ENCODE peak calls at places on chromosomes 3 and 15, in four cellular contexts. D is IMR-90, C is mesendoderm, S is H1. Q is an unnamed sample.

GRCh38 chr3:132071043-132071442 is 36.2 kb upstream of the CPNE4 start:
- DNase-seq in S (no peak), C (no peak), D (no peak), Q (no peak)

GRCh38 chr15:51589881-51590570 is 32.5 kb downstream of the DMXL2 start:
- DNase-seq in D (no peak), C (no peak), S (no peak), Q (no peak)

GRCh38 chr3:139111392-139112229 is 66.9 kb upstream of the PRR23C start:
- DNase-seq in S (peak; percentile 10), C (peak; percentile 62), D (peak; percentile 55), Q (peak; percentile 73)

GRCh38 chr3:32147509-32147908 is 41.1 kb downstream of the GPD1L start:
- DNase-seq in S (no peak), C (no peak), D (peak; percentile 18), Q (no peak)

GRCh38 chr3:103960819-103961218 is 1405.9 kb upstream of the ALCAM start:
- DNase-seq in C (no peak), D (no peak), S (no peak), Q (no peak)

GRCh38 chr3:23810342-23811116 is 4.8 kb downstream of the UBE2E1 start:
- DNase-seq in D (no peak), S (peak; percentile 59), C (peak; percentile 95), Q (peak; percentile 79)

GRCh38 chr3:179954226-179954870 is 82.4 kb downstream of the PEX5L start:
- DNase-seq in S (no peak), C (no peak), D (no peak), Q (no peak)

GRCh38 chr3:101340591-101340990 is 20.2 kb upstream of the IMPG2 start:
- DNase-seq in C (no peak), S (no peak), D (peak; percentile 2), Q (no peak)

GRCh38 chr3:11459147-11459837 is 184.4 kb downstream of the VGLL4 start:
- DNase-seq in S (no peak), D (peak; percentile 70), C (no peak), Q (no peak)

GRCh38 chr3:100144255-100144866 is 30.1 kb upstream of the FILIP1L start:
- DNase-seq in C (no peak), S (no peak), D (no peak), Q (no peak)

GRCh38 chr15:99423186-99424130 is 142.3 kb upstream of the MEF2A start:
- DNase-seq in C (no peak), S (no peak), D (no peak), Q (no peak)

DNA sequence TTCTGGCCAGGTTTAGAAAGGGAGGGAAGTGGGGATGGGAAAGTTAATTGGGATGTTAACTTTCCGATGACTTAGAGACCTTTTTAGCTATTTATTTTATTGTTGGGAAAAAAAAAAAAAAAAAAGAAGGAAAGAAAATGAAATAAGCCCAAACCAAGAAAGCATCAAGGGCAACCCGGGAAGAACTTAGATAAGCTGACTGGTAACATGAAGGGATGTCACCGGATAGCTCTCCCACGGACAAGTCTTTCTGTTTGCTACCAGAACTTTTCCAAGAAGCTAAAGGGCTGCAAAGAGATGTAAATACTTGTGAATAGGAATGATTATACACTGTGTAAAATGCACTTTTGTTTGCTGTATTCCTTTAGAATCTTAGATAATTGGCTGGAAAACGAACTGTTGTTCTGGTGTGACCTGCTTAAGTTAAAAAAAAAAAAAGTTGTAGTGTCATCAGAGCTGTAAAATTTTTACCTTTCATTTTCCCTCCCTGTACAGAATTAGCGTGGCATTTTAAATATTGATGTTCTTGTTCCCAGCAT is 2.8 kb downstream of the FOXB1 start:
- DNase-seq in S (no peak), C (no peak), D (no peak), Q (no peak)
- H3K4me2 ChIP-seq in S (peak overlapping the region; percentile 98), C (peak overlapping the region; percentile 53), D (peak overlapping the region; percentile 83), Q (peak overlapping the region; percentile 99)

GRCh38 chr3:853489-853888 is 239.3 kb upstream of the CNTN6 start:
- DNase-seq in D (no peak), C (no peak), S (no peak), Q (no peak)

GRCh38 chr3:861721-862120 is 231.1 kb upstream of the CNTN6 start:
- DNase-seq in S (no peak), D (no peak), C (no peak), Q (no peak)

DNA sequence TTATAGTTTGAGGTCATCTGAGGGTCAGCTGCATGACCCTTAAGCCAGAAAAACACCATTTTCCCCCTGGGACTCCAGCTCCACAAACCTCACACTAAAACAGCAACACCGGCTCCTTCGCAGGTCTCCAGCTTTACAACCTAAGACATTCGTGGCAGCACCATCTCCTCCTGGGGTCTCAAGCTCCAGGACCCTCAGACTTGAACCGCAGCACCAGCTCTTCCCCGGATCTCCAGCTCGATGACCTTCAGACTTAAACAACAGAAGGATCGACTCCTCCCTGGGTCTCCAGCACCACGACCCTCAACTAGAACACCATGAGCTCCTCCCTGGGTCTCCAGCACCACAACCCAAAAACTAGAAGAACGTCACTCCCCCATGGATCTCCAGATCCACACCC is 233.7 kb upstream of the CNTN6 start:
- DNase-seq in D (no peak), C (no peak), S (no peak), Q (no peak)
- H4K5ac ChIP-seq in D (no peak overlapping the region), C (no peak overlapping the region), S (no peak overlapping the region), Q (no peak overlapping the region)

GRCh38 chr15:29708519-29708918 is 113.7 kb downstream of the TJP1 start:
- DNase-seq in C (no peak), D (no peak), S (no peak), Q (no peak)
- H3K4me2 ChIP-seq in C (no peak overlapping the region), D (no peak overlapping the region), S (no peak overlapping the region), Q (no peak overlapping the region)

GRCh38 chr3:8996681-8997121 is 33.4 kb upstream of the RAD18 start:
- DNase-seq in D (peak; percentile 39), S (no peak), C (peak; percentile 54), Q (peak; percentile 59)

GRCh38 chr3:8994226-8994625 is 31.0 kb upstream of the RAD18 start:
- DNase-seq in S (no peak), D (no peak), C (no peak), Q (no peak)

GRCh38 chr3:8997151-8997550 is 33.9 kb upstream of the RAD18 start:
- DNase-seq in C (no peak), D (no peak), S (no peak), Q (no peak)

GRCh38 chr3:8996216-8996615 is 32.9 kb upstream of the RAD18 start:
- DNase-seq in C (no peak), D (no peak), S (no peak), Q (no peak)

GRCh38 chr3:9000041-9000440 is 36.8 kb upstream of the RAD18 start:
- DNase-seq in D (no peak), C (no peak), S (no peak), Q (no peak)
- H4K5ac ChIP-seq in D (no peak overlapping the region), C (no peak overlapping the region), S (no peak overlapping the region), Q (no peak overlapping the region)

GRCh38 chr3:182036382-182036781 is 324.7 kb downstream of the SOX2 start:
- DNase-seq in S (no peak), D (no peak), C (no peak), Q (no peak)
- H3K4me2 ChIP-seq in S (no peak overlapping the region), D (no peak overlapping the region), C (no peak overlapping the region), Q (no peak overlapping the region)

GRCh38 chr3:68817243-68817642 is 115.1 kb downstream of the TAFA4 start:
- DNase-seq in C (no peak), D (no peak), S (no peak), Q (no peak)
- H4K5ac ChIP-seq in C (no peak overlapping the region), D (no peak overlapping the region), S (no peak overlapping the region), Q (no peak overlapping the region)

DNA sequence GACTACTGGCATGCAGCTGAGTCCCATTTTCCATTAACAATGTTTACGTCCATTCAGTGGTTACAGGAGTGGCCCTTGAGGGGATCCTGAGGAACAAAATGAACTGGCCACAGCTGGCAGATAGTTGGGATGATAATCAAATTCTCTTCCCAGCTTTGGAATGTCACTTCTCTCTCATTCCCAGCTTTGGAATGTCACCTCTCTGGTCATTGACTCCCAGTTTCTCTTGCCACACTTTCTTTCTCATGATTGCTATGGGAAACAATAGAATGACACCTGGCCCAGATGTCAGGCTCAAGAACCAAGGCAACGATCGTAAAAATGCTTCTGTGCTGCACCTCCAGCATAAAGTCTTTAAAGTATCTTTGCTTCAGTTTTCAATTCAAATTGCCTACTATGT is 34.0 kb downstream of the ATP13A4 start:
- DNase-seq in S (no peak), D (no peak), C (peak; percentile 69), Q (no peak)
- H3K4me2 ChIP-seq in S (no peak overlapping the region), D (no peak overlapping the region), C (no peak overlapping the region), Q (no peak overlapping the region)

GRCh38 chr3:137998643-137999042 is 11.3 kb upstream of the CLDN18 start:
- DNase-seq in D (no peak), C (no peak), S (no peak), Q (no peak)
- H4K5ac ChIP-seq in D (no peak overlapping the region), C (no peak overlapping the region), S (no peak overlapping the region), Q (no peak overlapping the region)

DNA sequence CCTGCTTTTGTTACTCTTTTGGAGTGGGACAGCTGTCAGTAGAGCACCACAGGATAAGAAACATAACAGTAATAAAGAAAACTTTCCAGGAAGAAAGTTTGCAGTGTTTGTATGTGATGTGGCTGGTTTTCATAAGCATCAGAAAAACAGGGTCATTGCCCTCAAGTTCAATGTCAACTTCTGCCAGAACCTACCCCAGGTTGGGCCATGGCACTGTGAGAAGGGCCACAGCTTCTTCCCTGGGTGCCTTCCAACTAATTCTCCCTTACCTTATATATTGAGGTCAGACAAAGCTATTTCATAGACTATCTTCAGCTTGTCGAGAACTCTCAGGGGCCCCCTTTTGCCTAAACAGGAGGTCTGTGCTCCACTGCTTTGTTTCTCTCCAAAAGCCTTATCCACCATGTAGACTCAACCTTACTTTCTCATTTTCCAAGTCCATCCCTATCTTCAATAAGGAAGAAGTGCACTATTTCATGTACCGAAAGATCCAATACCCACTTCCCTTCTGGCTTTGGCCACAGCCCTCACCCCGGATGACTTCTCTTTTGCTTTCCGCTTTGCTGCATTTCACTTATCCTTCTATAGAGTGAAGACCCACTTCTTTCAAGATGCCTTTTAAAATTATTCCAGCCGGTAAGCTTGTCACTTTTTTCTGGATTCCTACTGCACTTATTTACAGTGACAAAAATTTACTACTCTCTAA is 38.2 kb upstream of the PLCL2 start:
- DNase-seq in S (no peak), C (no peak), D (no peak), Q (no peak)
- H3K4me2 ChIP-seq in S (no peak overlapping the region), C (no peak overlapping the region), D (no peak overlapping the region), Q (no peak overlapping the region)

Q was measured in H9.